ENCODE peak calls at places on chromosomes 5 and 9, in four cellular contexts. R is GM12878, A is HepG2, Z is H1. T is an unnamed sample.
A peak's percentile ranks its signal among the peaks of the same experiment; 100 is the strongest.

GRCh38 chr5:139646912-139647391 is 1.2 kb upstream of the CXXC5 start:
- DNase-seq in A (no peak), Z (no peak), R (no peak), T (no peak)

GRCh38 chr9:123377211-123377971 is 21.4 kb downstream of the CRB2 start:
- DNase-seq in R (no peak), A (no peak), Z (no peak), T (no peak)

GRCh38 chr5:82364497-82364896 is 86.3 kb upstream of the RPS23 start:
- DNase-seq in A (no peak), R (no peak), Z (no peak), T (peak; percentile 30)

GRCh38 chr5:6013496-6013895 is 364.9 kb downstream of the MED10 start:
- DNase-seq in Z (no peak), R (no peak), A (no peak), T (no peak)

GRCh38 chr5:67315082-67315801 is 118.6 kb upstream of the CD180 start:
- DNase-seq in Z (no peak), R (no peak), A (no peak), T (no peak)

GRCh38 chr5:19488786-19489185 is 499.2 kb downstream of the CDH18 start:
- DNase-seq in R (no peak), A (no peak), Z (no peak), T (no peak)

GRCh38 chr9:77023726-77024125 is 4.3 kb downstream of the FOXB2 start:
- DNase-seq in Z (no peak), R (no peak), A (no peak), T (no peak)

GRCh38 chr5:20305463-20305862 is 317.5 kb upstream of the CDH18 start:
- DNase-seq in R (no peak), A (no peak), Z (no peak), T (no peak)

GRCh38 chr5:64144429-64145215 is 21.0 kb upstream of the RNF180 start:
- DNase-seq in A (no peak), R (no peak), Z (no peak), T (no peak)

GRCh38 chr9:40928803-40929487 is 199.5 kb downstream of the FOXD4L6 start:
- DNase-seq in Z (peak; percentile 29), R (no peak), A (no peak), T (no peak)

GRCh38 chr9:40925149-40925548 is 203.3 kb downstream of the FOXD4L6 start:
- DNase-seq in R (no peak), Z (peak; percentile 31), A (no peak), T (no peak)

GRCh38 chr9:40927851-40928802 is 200.4 kb downstream of the FOXD4L6 start:
- DNase-seq in Z (peak; percentile 27), R (no peak), A (no peak), T (no peak)

GRCh38 chr9:40927260-40927631 is 201.2 kb downstream of the FOXD4L6 start:
- DNase-seq in R (no peak), Z (peak; percentile 23), A (no peak), T (no peak)

DNA sequence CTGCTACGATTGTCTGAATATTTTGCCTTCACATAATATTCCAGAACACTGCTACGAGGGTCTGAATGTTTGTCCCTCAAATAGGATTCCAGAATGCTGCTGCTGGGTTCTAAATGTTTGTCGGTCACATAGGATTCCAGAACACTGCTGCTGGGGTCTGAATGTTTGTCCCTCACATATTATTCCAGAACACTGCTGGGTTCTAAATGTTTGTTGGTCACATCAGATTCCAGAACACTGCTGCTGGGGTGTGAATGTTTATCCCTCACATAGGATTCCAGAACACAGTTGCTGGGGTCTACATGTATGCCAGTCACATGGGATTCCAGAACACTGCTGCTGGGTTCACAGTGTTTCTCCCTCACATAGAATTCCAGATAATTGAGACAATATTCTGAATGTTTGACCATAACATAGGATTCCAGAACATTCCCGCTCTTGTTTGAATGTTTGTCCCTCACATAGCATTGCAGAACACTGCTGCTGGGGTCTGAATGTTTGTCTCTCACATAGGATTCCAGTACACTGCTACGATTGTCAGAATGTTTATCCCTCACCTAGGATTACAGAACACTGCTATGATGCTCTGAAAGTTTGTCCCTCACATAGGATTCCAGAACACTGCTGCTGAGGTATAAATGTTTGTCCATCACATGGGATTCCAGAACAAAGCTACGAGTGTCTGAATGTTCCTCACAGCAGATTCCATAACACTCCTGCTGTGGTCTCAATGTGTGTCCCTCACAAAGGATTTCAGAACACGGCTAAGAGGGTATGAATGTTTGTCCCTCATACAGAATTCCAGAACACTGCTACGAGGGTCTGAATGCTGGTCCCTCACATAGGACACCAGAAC is 201.8 kb downstream of the FOXD4L6 start:
- DNase-seq in A (no peak), R (no peak), Z (peak; percentile 2), T (no peak)
- H3K9me3 ChIP-seq in A (peaks cover 6% of the 10 kb centered on the region), R (peaks cover 9% of the 10 kb centered on the region), Z (peaks cover 93% of the 10 kb centered on the region), T (peaks cover 40% of the 10 kb centered on the region)

GRCh38 chr5:91271999-91272398 is 111.1 kb downstream of the ARRDC3 start:
- DNase-seq in R (peak; percentile 76), A (no peak), Z (no peak), T (no peak)

GRCh38 chr5:91277840-91278239 is 105.3 kb downstream of the ARRDC3 start:
- DNase-seq in R (no peak), Z (no peak), A (no peak), T (no peak)

GRCh38 chr5:91269198-91269597 is 113.9 kb downstream of the ARRDC3 start:
- DNase-seq in R (no peak), A (no peak), Z (no peak), T (no peak)

GRCh38 chr5:91277093-91277626 is 106.0 kb downstream of the ARRDC3 start:
- DNase-seq in A (no peak), R (no peak), Z (no peak), T (no peak)

DNA sequence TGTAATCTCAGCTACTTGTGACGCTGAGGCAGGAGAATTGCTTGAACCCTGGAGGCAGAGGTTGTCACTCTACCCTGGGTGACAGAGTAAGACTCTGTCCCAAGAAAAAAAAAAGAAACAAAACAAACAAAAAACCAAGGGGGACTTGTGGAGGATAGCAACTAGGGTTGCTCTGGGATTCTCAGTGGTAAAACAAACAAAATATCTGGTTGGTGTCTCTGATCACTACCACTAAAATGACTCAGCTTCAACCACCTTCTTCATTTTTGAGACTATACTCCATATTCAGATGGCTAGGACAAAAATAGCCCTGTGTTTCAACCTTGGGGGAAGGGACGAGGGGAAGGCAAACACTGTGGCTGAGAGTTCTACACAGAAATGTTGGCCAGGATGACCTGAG is 110.3 kb downstream of the ARRDC3 start:
- DNase-seq in A (peak; percentile 9), Z (no peak), R (peak; percentile 84), T (no peak)
- TF ChIP-seq SUZ12 in A (no peak), Z (no peak), R (no peak), T (no peak)

GRCh38 chr5:141369994-141370848 is at the start of gene PCDHGB3:
- DNase-seq in R (no peak), Z (no peak), A (no peak), T (no peak)
- H3K9me3 ChIP-seq in R (peaks cover 25% of the 10 kb centered on the region), Z (peaks cover 55% of the 10 kb centered on the region), A (peaks cover 56% of the 10 kb centered on the region), T (peaks cover 30% of the 10 kb centered on the region)

DNA sequence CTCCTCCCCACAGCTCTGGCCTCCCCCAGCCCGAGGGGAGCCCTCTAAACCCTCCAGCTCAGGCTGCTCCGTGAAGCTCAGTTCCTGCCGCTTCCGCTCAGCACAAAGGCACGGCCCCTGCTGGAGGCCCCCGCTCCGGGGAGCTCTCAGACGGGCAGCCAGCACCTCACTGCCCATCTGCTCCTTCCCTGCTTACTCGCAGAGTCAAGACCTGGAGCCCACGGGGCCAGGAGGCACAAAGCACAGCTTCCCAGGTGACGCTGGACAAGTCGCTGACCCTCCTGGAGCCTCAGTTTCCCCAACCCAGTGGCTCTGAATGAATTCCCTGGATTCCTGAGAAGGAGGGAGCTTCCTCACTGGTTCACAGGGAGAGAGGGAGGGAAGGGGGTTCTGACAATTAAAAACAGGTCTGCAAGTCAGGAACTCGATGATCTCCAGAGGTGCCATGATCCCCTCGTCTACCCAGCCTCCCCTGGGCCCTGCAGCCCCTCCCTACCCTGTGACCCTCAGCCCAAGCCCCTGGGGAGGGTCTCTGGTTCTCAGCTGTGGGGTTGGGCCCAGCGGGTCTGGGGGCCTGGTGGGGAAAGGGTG is 36.2 kb downstream of the VAV2 start:
- DNase-seq in Z (peak; percentile 77), A (no peak), R (no peak), T (peak; percentile 25)
- TF ChIP-seq SUZ12 in Z (no peak), A (no peak), R (no peak), T (no peak)

GRCh38 chr9:138067594-138068367 is 190.2 kb downstream of the CACNA1B start:
- DNase-seq in Z (peak; percentile 37), R (no peak), A (no peak), T (no peak)
- H3K9me3 ChIP-seq in Z (peaks cover 78% of the 10 kb centered on the region), R (no peaks in the 10 kb centered on the region), A (no peaks in the 10 kb centered on the region), T (no peaks in the 10 kb centered on the region)

GRCh38 chr9:28961625-28962024 is 1388.3 kb upstream of the C9orf72 start:
- DNase-seq in A (no peak), Z (no peak), R (no peak), T (no peak)

GRCh38 chr9:28951945-28952344 is 1378.7 kb upstream of the C9orf72 start:
- DNase-seq in Z (no peak), A (peak; percentile 4), R (no peak), T (no peak)

GRCh38 chr9:28960602-28961001 is 1387.3 kb upstream of the C9orf72 start:
- DNase-seq in Z (no peak), R (no peak), A (no peak), T (no peak)

DNA sequence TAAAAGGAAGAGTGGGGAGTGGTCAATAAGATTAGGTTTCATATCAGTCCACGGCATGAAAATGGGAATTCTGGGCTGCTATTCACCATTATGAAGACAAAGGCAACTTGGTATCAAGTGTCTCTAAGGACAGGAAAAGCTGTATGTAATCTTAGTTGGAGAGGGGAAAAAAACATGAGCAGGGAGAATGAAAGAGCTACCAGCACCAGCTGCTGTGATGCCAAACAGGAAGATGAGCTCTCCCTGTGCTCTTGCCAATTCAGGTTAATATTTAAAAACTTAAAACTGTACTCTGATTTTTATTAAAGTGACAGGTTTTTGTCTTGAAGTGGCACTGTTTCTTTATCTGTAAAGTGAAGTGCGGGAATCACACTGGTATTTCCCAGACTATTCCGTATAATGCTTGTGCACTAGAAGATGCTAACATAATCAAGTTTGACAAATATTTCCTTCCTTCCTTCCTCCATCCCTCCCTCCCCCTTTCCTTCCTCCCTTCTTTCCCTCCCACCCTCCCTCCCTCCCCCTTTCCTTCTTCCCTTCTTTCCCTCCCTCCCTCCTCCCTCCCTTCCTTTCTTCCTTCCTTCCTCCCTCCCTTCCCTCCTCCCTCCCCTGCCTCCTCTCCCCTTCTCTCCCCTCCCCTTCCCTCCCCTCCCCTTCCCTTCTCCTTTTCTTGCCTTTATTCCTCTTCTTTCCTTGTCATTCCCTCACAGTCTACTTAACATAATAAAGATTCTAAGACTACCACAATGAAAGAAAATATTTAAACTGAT is 1383.0 kb upstream of the C9orf72 start:
- DNase-seq in Z (no peak), A (no peak), R (no peak), T (no peak)
- TF ChIP-seq SUZ12 in Z (no peak), A (no peak), R (no peak), T (no peak)

DNA sequence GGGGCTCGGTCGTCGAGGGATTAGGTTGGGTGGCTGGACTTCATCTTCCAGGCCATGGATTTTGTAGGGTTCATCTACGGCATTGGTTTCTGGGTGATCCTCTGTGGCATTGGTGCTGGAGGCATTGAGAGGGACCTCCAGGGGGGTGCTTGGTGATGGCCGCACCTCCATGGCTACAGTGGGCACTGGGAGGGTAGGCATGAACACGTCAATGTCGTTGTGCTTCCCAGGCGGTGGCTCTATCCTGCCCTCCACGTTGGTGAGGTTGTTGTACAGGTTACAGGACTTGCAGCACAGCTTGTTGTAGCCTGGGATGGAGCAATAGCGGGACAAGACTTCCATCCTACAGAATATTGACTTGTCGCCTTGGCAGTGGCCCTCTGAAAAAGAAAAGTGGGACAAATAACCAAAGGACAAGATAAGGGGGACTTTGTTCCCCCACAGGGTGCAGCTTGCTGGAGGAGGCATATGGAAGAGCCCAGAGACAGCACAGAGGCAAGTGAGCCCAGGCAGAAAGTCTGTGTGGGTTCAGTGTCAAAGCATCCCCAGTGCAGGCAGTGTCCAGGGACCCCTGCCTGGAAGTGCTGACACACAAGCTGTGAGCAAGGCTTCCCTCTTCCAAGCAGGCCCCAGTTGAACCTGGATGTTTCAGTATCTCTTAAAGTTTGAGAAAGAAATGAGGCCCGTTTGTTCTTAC is 53.9 kb downstream of the ZNF354C start:
- DNase-seq in Z (no peak), R (no peak), A (no peak), T (no peak)
- H3K9me3 ChIP-seq in Z (peaks cover 78% of the 10 kb centered on the region), R (no peaks in the 10 kb centered on the region), A (no peaks in the 10 kb centered on the region), T (no peaks in the 10 kb centered on the region)

GRCh38 chr5:93294184-93294583 is 286.8 kb downstream of the NR2F1-AS1 start:
- DNase-seq in Z (no peak), A (no peak), R (no peak), T (no peak)
- TF ChIP-seq SUZ12 in Z (no peak), A (no peak), R (no peak), T (no peak)